ENCODE peak calls at places on chromosome 2, in six cellular contexts. One of them, this sample, is unnamed.

GRCh38 chr2:219615036-219615435 is 12.4 kb upstream of the SLC4A3 start:
- DNase-seq in lower lobe of right lung: no peak
- DNase-seq in colonic mucosa: no peak
- DNase-seq in Caco-2: no peak
- DNase-seq in gastrocnemius medialis: no peak
- DNase-seq in HL-60: no peak
- DNase-seq in this sample: no peak

GRCh38 chr2:207558106-207558505 is 28.3 kb downstream of the CREB1 start:
- DNase-seq in lower lobe of right lung: no peak
- DNase-seq in colonic mucosa: no peak
- DNase-seq in Caco-2: no peak
- DNase-seq in gastrocnemius medialis: no peak
- DNase-seq in HL-60: no peak
- DNase-seq in this sample: no peak

GRCh38 chr2:199987586-199987985 is 32.2 kb downstream of the MAIP1 start:
- DNase-seq in lower lobe of right lung: no peak
- DNase-seq in colonic mucosa: no peak
- DNase-seq in Caco-2: no peak
- DNase-seq in gastrocnemius medialis: no peak
- DNase-seq in HL-60: no peak
- DNase-seq in this sample: no peak

GRCh38 chr2:68772109-68772508 is 37.5 kb downstream of the ARHGAP25 start:
- DNase-seq in lower lobe of right lung: no peak
- DNase-seq in colonic mucosa: no peak
- DNase-seq in Caco-2: no peak
- DNase-seq in gastrocnemius medialis: no peak
- DNase-seq in HL-60: no peak
- DNase-seq in this sample: no peak

GRCh38 chr2:43129676-43130547 is 96.5 kb downstream of the ZFP36L2 start:
- DNase-seq in lower lobe of right lung: peak; percentile 84
- DNase-seq in colonic mucosa: no peak
- DNase-seq in Caco-2: peak; percentile 64
- DNase-seq in gastrocnemius medialis: peak; percentile 54
- DNase-seq in HL-60: no peak
- DNase-seq in this sample: peak; percentile 48

GRCh38 chr2:30268296-30268871 is 37.0 kb downstream of the LBH start:
- DNase-seq in lower lobe of right lung: no peak
- DNase-seq in colonic mucosa: no peak
- DNase-seq in Caco-2: no peak
- DNase-seq in gastrocnemius medialis: no peak
- DNase-seq in HL-60: no peak
- DNase-seq in this sample: no peak

GRCh38 chr2:73339171-73339678 is 45.9 kb upstream of the EGR4 start:
- DNase-seq in lower lobe of right lung: no peak
- DNase-seq in colonic mucosa: no peak
- DNase-seq in Caco-2: no peak
- DNase-seq in gastrocnemius medialis: no peak
- DNase-seq in HL-60: no peak
- DNase-seq in this sample: no peak

GRCh38 chr2:45483997-45484396 is 127.1 kb downstream of the SRBD1 start:
- DNase-seq in lower lobe of right lung: no peak
- DNase-seq in colonic mucosa: no peak
- DNase-seq in Caco-2: no peak
- DNase-seq in gastrocnemius medialis: no peak
- DNase-seq in HL-60: no peak
- DNase-seq in this sample: no peak

GRCh38 chr2:120522151-120522751 is 176.3 kb downstream of the INHBB start:
- DNase-seq in lower lobe of right lung: no peak
- DNase-seq in colonic mucosa: no peak
- DNase-seq in Caco-2: no peak
- DNase-seq in gastrocnemius medialis: no peak
- DNase-seq in HL-60: no peak
- DNase-seq in this sample: no peak

GRCh38 chr2:74502720-74503505 is 3.5 kb upstream of the LBX2 start:
- DNase-seq in lower lobe of right lung: peak; percentile 87
- DNase-seq in colonic mucosa: peak; percentile 90
- DNase-seq in Caco-2: peak; percentile 85
- DNase-seq in gastrocnemius medialis: peak; percentile 75
- DNase-seq in HL-60: no peak
- DNase-seq in this sample: peak; percentile 90

GRCh38 chr2:41966431-41966893 is 81.4 kb upstream of the PKDCC start:
- DNase-seq in lower lobe of right lung: peak; percentile 61
- DNase-seq in colonic mucosa: peak; percentile 83
- DNase-seq in Caco-2: no peak
- DNase-seq in gastrocnemius medialis: peak; percentile 83
- DNase-seq in HL-60: no peak
- DNase-seq in this sample: peak; percentile 94

GRCh38 chr2:163733301-163733938 is 2.4 kb downstream of the FIGN start:
- DNase-seq in lower lobe of right lung: no peak
- DNase-seq in colonic mucosa: no peak
- DNase-seq in Caco-2: no peak
- DNase-seq in gastrocnemius medialis: peak; percentile 16
- DNase-seq in HL-60: no peak
- DNase-seq in this sample: no peak

GRCh38 chr2:219220652-219221402 is 2.1 kb upstream of the ABCB6 start:
- DNase-seq in lower lobe of right lung: no peak
- DNase-seq in colonic mucosa: no peak
- DNase-seq in Caco-2: no peak
- DNase-seq in gastrocnemius medialis: no peak
- DNase-seq in HL-60: no peak
- DNase-seq in this sample: no peak

GRCh38 chr2:42936632-42936996 is 144.2 kb upstream of the HAAO start:
- DNase-seq in lower lobe of right lung: no peak
- DNase-seq in colonic mucosa: no peak
- DNase-seq in Caco-2: no peak
- DNase-seq in gastrocnemius medialis: no peak
- DNase-seq in HL-60: no peak
- DNase-seq in this sample: no peak

GRCh38 chr2:202870431-202871160 is 970 bp downstream of the ICA1L start:
- DNase-seq in lower lobe of right lung: peak; percentile 63
- DNase-seq in colonic mucosa: peak; percentile 65
- DNase-seq in Caco-2: peak; percentile 89
- DNase-seq in gastrocnemius medialis: peak; percentile 74
- DNase-seq in HL-60: peak; percentile 35
- DNase-seq in this sample: peak; percentile 54

GRCh38 chr2:85740193-85740592 is 13.6 kb upstream of the ATOH8 start:
- DNase-seq in lower lobe of right lung: no peak
- DNase-seq in colonic mucosa: no peak
- DNase-seq in Caco-2: no peak
- DNase-seq in gastrocnemius medialis: peak; percentile 89
- DNase-seq in HL-60: no peak
- DNase-seq in this sample: peak; percentile 28

GRCh38 chr2:6353669-6354068 is 512.0 kb downstream of the CMPK2 start:
- DNase-seq in lower lobe of right lung: no peak
- DNase-seq in colonic mucosa: no peak
- DNase-seq in Caco-2: no peak
- DNase-seq in gastrocnemius medialis: no peak
- DNase-seq in HL-60: no peak
- DNase-seq in this sample: no peak

GRCh38 chr2:27080603-27080938 is 2.2 kb downstream of the EMILIN1 start:
- DNase-seq in lower lobe of right lung: no peak
- DNase-seq in colonic mucosa: no peak
- DNase-seq in Caco-2: no peak
- DNase-seq in gastrocnemius medialis: no peak
- DNase-seq in HL-60: no peak
- DNase-seq in this sample: no peak

GRCh38 chr2:20551231-20551944 is 99.5 kb downstream of the HS1BP3 start:
- DNase-seq in lower lobe of right lung: no peak
- DNase-seq in colonic mucosa: no peak
- DNase-seq in Caco-2: no peak
- DNase-seq in gastrocnemius medialis: peak; percentile 94
- DNase-seq in HL-60: no peak
- DNase-seq in this sample: peak; percentile 72

GRCh38 chr2:58448065-58448507 is 207.0 kb upstream of the FANCL start:
- DNase-seq in lower lobe of right lung: no peak
- DNase-seq in colonic mucosa: peak; percentile 72
- DNase-seq in Caco-2: peak; percentile 78
- DNase-seq in gastrocnemius medialis: no peak
- DNase-seq in HL-60: peak; percentile 6
- DNase-seq in this sample: no peak

GRCh38 chr2:111185496-111186022 is 64.8 kb downstream of the BCL2L11 start:
- DNase-seq in lower lobe of right lung: peak; percentile 86
- DNase-seq in colonic mucosa: peak; percentile 89
- DNase-seq in Caco-2: peak; percentile 87
- DNase-seq in gastrocnemius medialis: peak; percentile 66
- DNase-seq in HL-60: no peak
- DNase-seq in this sample: no peak

GRCh38 chr2:239593965-239594771 is 193.3 kb upstream of the HDAC4 start:
- DNase-seq in lower lobe of right lung: peak; percentile 30
- DNase-seq in colonic mucosa: no peak
- DNase-seq in Caco-2: no peak
- DNase-seq in gastrocnemius medialis: no peak
- DNase-seq in HL-60: no peak
- DNase-seq in this sample: peak; percentile 21

GRCh38 chr2:239459581-239459980 is 58.8 kb upstream of the HDAC4 start:
- DNase-seq in lower lobe of right lung: no peak
- DNase-seq in colonic mucosa: peak; percentile 8
- DNase-seq in Caco-2: no peak
- DNase-seq in gastrocnemius medialis: no peak
- DNase-seq in HL-60: no peak
- DNase-seq in this sample: no peak

GRCh38 chr2:38713311-38713710 is 37.9 kb downstream of the SRSF7 start:
- DNase-seq in lower lobe of right lung: no peak
- DNase-seq in colonic mucosa: no peak
- DNase-seq in Caco-2: no peak
- DNase-seq in gastrocnemius medialis: no peak
- DNase-seq in HL-60: no peak
- DNase-seq in this sample: no peak

GRCh38 chr2:1307670-1308069 is 105.6 kb upstream of the TPO start:
- DNase-seq in lower lobe of right lung: no peak
- DNase-seq in colonic mucosa: no peak
- DNase-seq in Caco-2: no peak
- DNase-seq in gastrocnemius medialis: no peak
- DNase-seq in HL-60: no peak
- DNase-seq in this sample: no peak

GRCh38 chr2:223088866-223089265 is 36.9 kb downstream of the KCNE4 start:
- DNase-seq in lower lobe of right lung: no peak
- DNase-seq in colonic mucosa: no peak
- DNase-seq in Caco-2: no peak
- DNase-seq in gastrocnemius medialis: no peak
- DNase-seq in HL-60: no peak
- DNase-seq in this sample: no peak

GRCh38 chr2:33371304-33372090 is 105.0 kb upstream of the RASGRP3 start:
- DNase-seq in lower lobe of right lung: no peak
- DNase-seq in colonic mucosa: no peak
- DNase-seq in Caco-2: no peak
- DNase-seq in gastrocnemius medialis: no peak
- DNase-seq in HL-60: no peak
- DNase-seq in this sample: no peak

GRCh38 chr2:85308951-85309555 is 18.7 kb downstream of the TGOLN2 start:
- DNase-seq in lower lobe of right lung: peak; percentile 63
- DNase-seq in colonic mucosa: peak; percentile 57
- DNase-seq in Caco-2: no peak
- DNase-seq in gastrocnemius medialis: no peak
- DNase-seq in HL-60: no peak
- DNase-seq in this sample: peak; percentile 66

GRCh38 chr2:725464-725863 is 48.3 kb upstream of the TMEM18 start:
- DNase-seq in lower lobe of right lung: no peak
- DNase-seq in colonic mucosa: no peak
- DNase-seq in Caco-2: no peak
- DNase-seq in gastrocnemius medialis: no peak
- DNase-seq in HL-60: no peak
- DNase-seq in this sample: no peak

GRCh38 chr2:233075966-233076339 is 15.8 kb downstream of the INPP5D start:
- DNase-seq in lower lobe of right lung: no peak
- DNase-seq in colonic mucosa: no peak
- DNase-seq in Caco-2: no peak
- DNase-seq in gastrocnemius medialis: no peak
- DNase-seq in HL-60: no peak
- DNase-seq in this sample: no peak

GRCh38 chr2:110896226-110896625 is 163.9 kb downstream of the ACOXL start:
- DNase-seq in lower lobe of right lung: no peak
- DNase-seq in colonic mucosa: no peak
- DNase-seq in Caco-2: no peak
- DNase-seq in gastrocnemius medialis: no peak
- DNase-seq in HL-60: no peak
- DNase-seq in this sample: no peak

GRCh38 chr2:239240480-239240881 is 160.3 kb downstream of the HDAC4 start:
- DNase-seq in lower lobe of right lung: no peak
- DNase-seq in colonic mucosa: no peak
- DNase-seq in Caco-2: no peak
- DNase-seq in gastrocnemius medialis: peak; percentile 95
- DNase-seq in HL-60: no peak
- DNase-seq in this sample: peak; percentile 68

DNA sequence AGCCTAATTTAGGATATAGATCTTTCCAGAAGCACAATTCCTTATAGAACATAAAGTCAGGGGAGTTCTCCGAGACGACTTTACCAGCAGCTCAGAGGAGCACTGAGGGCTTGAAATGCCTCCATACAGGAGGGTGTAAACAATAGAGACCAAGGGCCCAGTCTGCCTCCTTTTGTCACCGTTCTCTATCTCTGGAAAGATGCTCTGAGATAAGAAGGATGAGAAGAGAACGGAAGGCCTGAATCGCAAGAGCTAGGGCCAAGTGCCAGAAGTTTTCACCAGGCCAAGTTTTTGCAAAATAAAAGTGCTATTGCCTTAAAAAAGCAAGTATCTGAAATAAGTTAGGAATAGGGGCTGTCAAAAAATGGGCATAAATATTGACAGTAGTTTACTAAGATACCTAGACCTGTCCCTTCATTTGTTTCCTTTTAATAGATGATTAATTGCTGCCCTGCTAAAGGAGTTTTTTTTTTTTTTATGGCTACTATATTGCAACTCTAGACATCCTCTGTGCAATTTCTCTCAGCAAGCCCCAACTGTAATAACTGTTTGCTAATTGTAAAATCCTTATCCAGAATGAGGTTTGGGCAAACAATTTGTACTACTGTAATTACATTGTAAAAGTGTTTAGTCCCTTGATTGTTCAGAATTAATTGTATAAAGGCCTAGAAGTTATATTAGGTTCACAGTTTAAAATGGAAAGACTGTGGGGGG is 3.9 kb upstream of the MEIS1 start:
- DNase-seq in lower lobe of right lung: no peak
- DNase-seq in colonic mucosa: no peak
- DNase-seq in Caco-2: no peak
- DNase-seq in gastrocnemius medialis: no peak
- DNase-seq in HL-60: no peak
- DNase-seq in this sample: no peak
- H3K27me3 ChIP-seq in lower lobe of right lung: peaks cover 43% of the 10 kb centered on the region
- H3K27me3 ChIP-seq in colonic mucosa: peaks cover 28% of the 10 kb centered on the region
- H3K27me3 ChIP-seq in Caco-2: no peaks in the 10 kb centered on the region
- H3K27me3 ChIP-seq in gastrocnemius medialis: peaks cover 21% of the 10 kb centered on the region
- H3K27me3 ChIP-seq in HL-60: peaks cover 65% of the 10 kb centered on the region
- H3K27me3 ChIP-seq in this sample: no peaks in the 10 kb centered on the region

GRCh38 chr2:205721057-205721767 is 38.9 kb downstream of the NRP2 start:
- DNase-seq in lower lobe of right lung: no peak
- DNase-seq in colonic mucosa: no peak
- DNase-seq in Caco-2: no peak
- DNase-seq in gastrocnemius medialis: no peak
- DNase-seq in HL-60: no peak
- DNase-seq in this sample: no peak
- TF ChIP-seq CTCF in lower lobe of right lung: peak; percentile 12
- TF ChIP-seq CTCF in colonic mucosa: no peak
- TF ChIP-seq CTCF in Caco-2: peak; percentile 5
- TF ChIP-seq CTCF in gastrocnemius medialis: no peak
- TF ChIP-seq CTCF in HL-60: peak; percentile 19
- TF ChIP-seq CTCF in this sample: no peak

GRCh38 chr2:132421198-132421780 is 4.7 kb downstream of the GPR39 start:
- DNase-seq in lower lobe of right lung: no peak
- DNase-seq in colonic mucosa: no peak
- DNase-seq in Caco-2: no peak
- DNase-seq in gastrocnemius medialis: no peak
- DNase-seq in HL-60: no peak
- DNase-seq in this sample: no peak
- H3K4me3 ChIP-seq in lower lobe of right lung: no peak overlapping the region
- H3K4me3 ChIP-seq in colonic mucosa: no peak overlapping the region
- H3K4me3 ChIP-seq in Caco-2: no peak overlapping the region
- H3K4me3 ChIP-seq in gastrocnemius medialis: no peak overlapping the region
- H3K4me3 ChIP-seq in HL-60: no peak overlapping the region
- H3K4me3 ChIP-seq in this sample: no peak overlapping the region

GRCh38 chr2:227608469-227609338 is 5.9 kb downstream of the SCYGR3 start:
- DNase-seq in lower lobe of right lung: no peak
- DNase-seq in colonic mucosa: no peak
- DNase-seq in Caco-2: no peak
- DNase-seq in gastrocnemius medialis: no peak
- DNase-seq in HL-60: peak; percentile 68
- DNase-seq in this sample: no peak
- H3K27me3 ChIP-seq in lower lobe of right lung: peaks cover 3% of the 10 kb centered on the region
- H3K27me3 ChIP-seq in colonic mucosa: no peaks in the 10 kb centered on the region
- H3K27me3 ChIP-seq in Caco-2: no peaks in the 10 kb centered on the region
- H3K27me3 ChIP-seq in gastrocnemius medialis: no peaks in the 10 kb centered on the region
- H3K27me3 ChIP-seq in HL-60: peaks cover 8% of the 10 kb centered on the region
- H3K27me3 ChIP-seq in this sample: no peaks in the 10 kb centered on the region